ENCODE peak calls at places on chromosomes 2 and 18, in eight cellular contexts. Y is endothelial cell of umbilical vein, K is spleen, C is right cardiac atrium, A is ascending aorta, L is endodermal cell, N is cardiac muscle cell, P is adrenal gland. D is an unnamed sample.
A peak's percentile ranks its signal among the peaks of the same experiment; 100 is the strongest.

GRCh38 chr2:34147780-34148179 is 548.7 kb upstream of the FAM98A start:
- DNase-seq in L (no peak), N (no peak), P (no peak), A (no peak), Y (no peak), C (no peak), K (no peak), D (no peak)

GRCh38 chr2:62663443-62663842 is 42.1 kb upstream of the EHBP1 start:
- DNase-seq in K (no peak), N (no peak), P (no peak), Y (peak; percentile 14), C (no peak), L (no peak), A (no peak), D (no peak)

GRCh38 chr18:58276640-58277456 is 232.8 kb downstream of the NEDD4L start:
- DNase-seq in P (no peak), K (no peak), C (no peak), A (no peak), Y (no peak), L (no peak), N (no peak), D (no peak)

GRCh38 chr2:221569342-221570278 is 2.5 kb downstream of the EPHA4 start:
- DNase-seq in K (peak; percentile 28), L (peak; percentile 73), A (no peak), C (no peak), Y (no peak), P (no peak), N (no peak), D (no peak)

GRCh38 chr2:71927757-71928715 is 219.6 kb downstream of the CYP26B1 start:
- DNase-seq in C (peak; percentile 36), L (peak; percentile 13), K (peak; percentile 43), N (no peak), P (no peak), A (no peak), Y (no peak), D (no peak)

GRCh38 chr2:46769809-46770208 is 145.8 kb downstream of the MCFD2 start:
- DNase-seq in N (no peak), K (no peak), Y (no peak), P (no peak), L (no peak), A (no peak), C (no peak), D (no peak)

GRCh38 chr2:199459286-199460100 is 1.8 kb upstream of the SATB2 start:
- DNase-seq in P (peak; percentile 94), C (peak; percentile 96), K (peak; percentile 93), A (no peak), Y (peak; percentile 93), N (peak; percentile 93), L (peak; percentile 98), D (peak; percentile 90)

GRCh38 chr18:28204154-28204553 is 27.2 kb upstream of the CDH2 start:
- DNase-seq in N (no peak), K (no peak), L (no peak), C (no peak), Y (peak; percentile 83), A (no peak), P (no peak), D (no peak)

GRCh38 chr2:101124684-101125366 is 26.4 kb downstream of the TBC1D8 start:
- DNase-seq in P (peak; percentile 42), A (no peak), Y (peak; percentile 98), K (no peak), L (no peak), N (no peak), C (peak; percentile 86), D (peak; percentile 54)

GRCh38 chr18:70250781-70251180 is 38.1 kb upstream of the SOCS6 start:
- DNase-seq in L (no peak), K (no peak), A (no peak), Y (no peak), P (no peak), N (no peak), C (no peak), D (no peak)

GRCh38 chr2:118878531-118879149 is 31.2 kb upstream of the EN1 start:
- DNase-seq in C (no peak), N (no peak), P (no peak), L (no peak), K (no peak), A (no peak), Y (no peak), D (no peak)

GRCh38 chr2:1628893-1629292 is 115.4 kb downstream of the PXDN start:
- DNase-seq in L (no peak), Y (peak; percentile 78), C (no peak), A (no peak), P (no peak), N (no peak), K (no peak), D (peak; percentile 46)

GRCh38 chr2:159738509-159739390 is 26.4 kb downstream of the MARCHF7 start:
- DNase-seq in L (peak; percentile 53), N (no peak), A (no peak), C (no peak), K (no peak), Y (no peak), P (no peak), D (no peak)

DNA sequence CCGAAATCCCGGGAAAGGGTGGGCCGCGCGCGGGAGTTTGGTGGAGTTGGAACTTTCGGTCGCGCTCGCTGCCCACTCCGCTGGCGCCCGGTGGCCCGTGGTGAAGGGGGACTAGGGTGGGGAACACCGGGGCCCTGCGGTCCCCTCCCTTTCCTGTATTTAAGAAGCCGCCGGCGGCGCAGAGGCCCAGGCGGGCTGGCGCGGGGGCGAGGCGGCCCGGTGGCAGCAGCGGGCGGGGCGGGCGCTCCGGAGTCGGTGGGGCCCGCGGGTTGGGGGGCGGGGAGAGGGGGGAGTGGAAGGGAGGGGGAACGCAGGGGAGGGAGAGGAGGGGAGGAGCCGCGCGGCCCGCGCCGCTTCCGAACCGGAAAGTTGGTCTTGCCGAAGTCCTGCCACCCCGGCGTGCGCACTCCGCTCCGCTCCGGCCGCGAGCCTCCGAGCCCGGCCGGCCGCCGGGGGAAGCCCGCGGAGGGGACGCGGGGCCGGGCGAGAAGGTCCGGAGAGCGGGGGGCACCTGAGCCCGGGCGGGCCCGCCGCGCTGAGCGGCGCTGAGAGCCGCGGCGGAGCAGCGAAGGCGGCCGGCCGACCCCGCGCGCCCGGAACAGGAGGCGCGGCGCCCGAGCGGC is 449 bp upstream of the SALL3 start:
- DNase-seq in N (peak; percentile 46), K (no peak), C (peak; percentile 61), L (peak; percentile 84), A (no peak), P (no peak), Y (no peak), D (peak; percentile 65)
- H3K27me3 ChIP-seq in N (peaks cover 94% of the 10 kb centered on the region), K (peaks cover 72% of the 10 kb centered on the region), C (peaks cover 13% of the 10 kb centered on the region), L (peaks cover 52% of the 10 kb centered on the region), A (peaks cover 12% of the 10 kb centered on the region), P (peaks cover 90% of the 10 kb centered on the region), Y (peaks cover 88% of the 10 kb centered on the region), D (peaks cover 97% of the 10 kb centered on the region)

DNA sequence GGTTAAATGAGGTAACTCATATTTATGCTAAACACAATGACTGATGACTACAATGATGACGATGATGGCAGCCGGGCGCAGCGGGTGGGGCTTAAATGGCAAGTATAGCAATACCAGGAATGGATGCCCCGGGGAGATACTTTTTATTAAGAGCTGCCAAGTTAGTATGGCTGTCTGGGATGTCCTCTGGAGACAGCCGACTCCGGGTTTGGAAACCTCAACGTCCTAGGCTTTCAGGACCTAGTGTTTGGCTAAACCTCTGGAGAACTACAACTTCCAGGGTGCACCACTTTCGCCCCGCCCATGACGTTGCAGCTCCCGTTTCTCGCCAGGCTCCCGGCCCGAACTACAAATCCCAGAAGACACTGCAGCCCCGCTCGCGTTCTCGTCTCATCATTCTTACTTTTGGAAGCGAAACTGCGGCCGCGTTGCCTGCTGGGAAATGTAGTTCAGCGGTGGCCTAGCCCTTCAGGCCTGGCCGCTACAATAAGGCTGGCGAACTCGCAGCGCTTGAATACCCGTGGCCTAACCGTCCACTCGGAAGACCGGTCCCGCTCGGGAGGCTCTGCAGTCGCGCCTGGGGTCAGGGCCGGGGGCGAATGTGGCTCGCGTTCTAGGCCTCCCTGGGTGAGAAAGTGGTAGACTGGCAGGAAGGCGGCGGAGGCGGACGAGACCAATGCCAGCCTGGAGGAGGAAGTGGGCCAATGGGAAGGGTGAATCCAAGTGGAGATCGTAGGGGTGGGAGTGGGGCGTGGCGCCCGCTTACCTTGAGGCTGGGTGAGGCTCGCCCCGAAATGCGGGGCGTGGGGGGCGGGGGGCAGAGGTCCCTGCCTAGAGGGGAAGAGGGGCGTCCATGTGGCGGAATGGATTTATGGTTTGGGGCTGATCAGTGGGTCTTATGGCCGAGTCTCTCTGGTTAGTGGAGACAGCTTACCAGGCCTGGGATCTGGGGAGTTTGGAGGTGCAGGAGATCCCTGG is at the start of gene SMARCAL1:
- DNase-seq in L (peak; percentile 100), P (peak; percentile 98), K (peak; percentile 99), A (peak; percentile 96), C (peak; percentile 100), Y (peak; percentile 99), N (peak; percentile 99), D (peak; percentile 98)
- H3K27me3 ChIP-seq in L (no peaks in the 10 kb centered on the region), P (no peaks in the 10 kb centered on the region), K (no peaks in the 10 kb centered on the region), A (no peaks in the 10 kb centered on the region), C (no peaks in the 10 kb centered on the region), Y (no peaks in the 10 kb centered on the region), N (no peaks in the 10 kb centered on the region), D (no peaks in the 10 kb centered on the region)

GRCh38 chr2:238235856-238236255 is 4.0 kb downstream of the HES6 start:
- DNase-seq in N (no peak), A (no peak), Y (no peak), C (no peak), K (no peak), P (no peak), L (no peak), D (no peak)
- H3K27me3 ChIP-seq in N (peaks cover 51% of the 10 kb centered on the region), A (peaks cover 3% of the 10 kb centered on the region), Y (peaks cover 15% of the 10 kb centered on the region), C (no peaks in the 10 kb centered on the region), K (peaks cover 6% of the 10 kb centered on the region), P (no peaks in the 10 kb centered on the region), L (peaks cover 44% of the 10 kb centered on the region), D (peaks cover 10% of the 10 kb centered on the region)

DNA sequence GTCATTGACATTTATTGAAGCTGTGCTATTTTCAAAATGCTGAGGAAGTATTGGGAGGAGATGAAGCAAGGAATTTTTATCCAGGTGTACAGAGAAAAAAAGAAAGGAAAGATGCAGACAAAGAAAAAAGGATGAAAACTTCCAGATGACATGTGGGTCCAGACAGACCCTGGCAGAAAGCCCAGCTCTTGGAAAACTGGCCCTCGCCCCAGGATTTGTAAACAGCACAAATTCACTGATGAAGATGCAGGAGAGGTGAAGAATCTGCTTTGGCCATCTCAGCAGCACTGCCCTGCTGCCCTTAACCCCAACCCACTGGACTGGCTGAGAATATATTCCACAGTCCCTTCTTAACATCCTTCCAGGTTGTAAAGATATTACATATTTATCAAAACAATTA is 12.5 kb downstream of the TACR1 start:
- DNase-seq in A (no peak), N (no peak), C (no peak), L (no peak), K (no peak), Y (no peak), P (no peak), D (no peak)
- H3K27me3 ChIP-seq in A (no peaks in the 10 kb centered on the region), N (no peaks in the 10 kb centered on the region), C (no peaks in the 10 kb centered on the region), L (peaks cover 75% of the 10 kb centered on the region), K (no peaks in the 10 kb centered on the region), Y (peaks cover 9% of the 10 kb centered on the region), P (no peaks in the 10 kb centered on the region), D (no peaks in the 10 kb centered on the region)

GRCh38 chr2:43855292-43855691 is 16.5 kb downstream of the ABCG8 start:
- DNase-seq in P (no peak), A (no peak), Y (no peak), N (no peak), C (no peak), K (no peak), L (no peak), D (no peak)
- H3K27me3 ChIP-seq in P (peaks cover 20% of the 10 kb centered on the region), A (no peaks in the 10 kb centered on the region), Y (peaks cover 18% of the 10 kb centered on the region), N (no peaks in the 10 kb centered on the region), C (no peaks in the 10 kb centered on the region), K (no peaks in the 10 kb centered on the region), L (peaks cover 82% of the 10 kb centered on the region), D (peaks cover 43% of the 10 kb centered on the region)

GRCh38 chr2:16509042-16509441 is 156.6 kb downstream of the CYRIA start:
- DNase-seq in N (no peak), A (no peak), L (no peak), Y (no peak), K (no peak), P (no peak), C (no peak), D (no peak)
- H3K27me3 ChIP-seq in N (peaks cover 4% of the 10 kb centered on the region), A (no peaks in the 10 kb centered on the region), L (peaks cover 30% of the 10 kb centered on the region), Y (peaks cover 27% of the 10 kb centered on the region), K (peaks cover 16% of the 10 kb centered on the region), P (peaks cover 26% of the 10 kb centered on the region), C (no peaks in the 10 kb centered on the region), D (peaks cover 19% of the 10 kb centered on the region)

D was measured in left lung.